ENCODE peak calls at places on chromosome 13, in seven cellular contexts. E, K, Z, O, J, H and G are unnamed samples.

GRCh38 chr13:113581871-113582270 is 2.7 kb upstream of the TFDP1 start:
- DNase-seq in H (no peak), O (peak), J (no peak), E (no peak), Z (no peak), K (no peak), G (no peak)

GRCh38 chr13:45742985-45743384 is 40.9 kb downstream of the CBY2 start:
- DNase-seq in E (no peak), K (no peak), J (no peak), O (no peak), Z (no peak), H (no peak), G (no peak)

GRCh38 chr13:114097893-114098688 is 34.3 kb downstream of the RASA3 start:
- DNase-seq in O (no peak), K (no peak), Z (no peak), H (no peak), E (no peak), J (no peak), G (no peak)

GRCh38 chr13:64158910-64159309 is 2743.3 kb upstream of the PCDH20 start:
- DNase-seq in O (no peak), J (no peak), H (no peak), Z (no peak), K (no peak), E (no peak), G (no peak)

GRCh38 chr13:77789386-77789785 is 91.9 kb downstream of the SLAIN1 start:
- DNase-seq in E (no peak), H (no peak), J (no peak), Z (no peak), K (no peak), O (no peak), G (no peak)

GRCh38 chr13:109788372-109789195 is 2.2 kb upstream of the IRS2 start:
- DNase-seq in E (no peak), Z (no peak), O (no peak), J (no peak), K (no peak), H (no peak), G (no peak)

GRCh38 chr13:36133950-36134349 is 2.8 kb upstream of the DCLK1 start:
- DNase-seq in O (no peak), J (no peak), E (no peak), K (no peak), H (no peak), Z (no peak), G (no peak)

GRCh38 chr13:22121340-22121739 is 450.5 kb downstream of the FGF9 start:
- DNase-seq in H (peak), O (no peak), Z (no peak), J (no peak), K (no peak), E (no peak), G (no peak)

GRCh38 chr13:26247608-26248007 is 6.3 kb upstream of the CDK8 start:
- DNase-seq in O (no peak), J (no peak), Z (no peak), H (no peak), E (no peak), K (no peak), G (no peak)

GRCh38 chr13:108786578-108787100 is 157.2 kb downstream of the MYO16 start:
- DNase-seq in E (no peak), H (no peak), Z (no peak), K (no peak), J (no peak), O (no peak), G (no peak)

GRCh38 chr13:99382428-99383133 is 75.4 kb upstream of the GPR183 start:
- DNase-seq in O (peak), Z (peak), K (no peak), E (peak), J (peak), H (no peak), G (peak)

GRCh38 chr13:114126789-114127472 is 5.5 kb downstream of the RASA3 start:
- DNase-seq in K (no peak), J (no peak), E (no peak), Z (no peak), H (no peak), O (no peak), G (no peak)

GRCh38 chr13:36848228-36848982 is 29.4 kb downstream of the RFXAP start:
- DNase-seq in Z (peak), O (peak), K (peak), J (no peak), H (no peak), E (no peak), G (no peak)

GRCh38 chr13:109141716-109142115 is 512.3 kb downstream of the MYO16 start:
- DNase-seq in E (no peak), K (no peak), O (no peak), J (no peak), H (no peak), Z (no peak), G (no peak)

GRCh38 chr13:114143806-114144605 is 11.6 kb upstream of the RASA3 start:
- DNase-seq in J (no peak), Z (peak), O (peak), K (no peak), E (peak), H (peak), G (peak)

GRCh38 chr13:113476811-113477210 is 13.7 kb downstream of the DCUN1D2 start:
- DNase-seq in Z (no peak), J (no peak), K (no peak), O (no peak), H (no peak), E (no peak), G (no peak)

GRCh38 chr13:47332149-47332548 is 435.3 kb upstream of the HTR2A start:
- DNase-seq in K (no peak), E (no peak), O (no peak), H (no peak), J (no peak), Z (no peak), G (no peak)

GRCh38 chr13:39451860-39452301 is 151.1 kb downstream of the LHFPL6 start:
- DNase-seq in K (peak), Z (no peak), O (no peak), H (no peak), E (no peak), J (peak), G (no peak)

GRCh38 chr13:31442605-31443004 is 242.8 kb downstream of the B3GLCT start:
- DNase-seq in H (no peak), Z (no peak), O (no peak), E (no peak), K (no peak), J (no peak), G (no peak)

GRCh38 chr13:60143775-60144174 is 20.0 kb downstream of the DIAPH3 start:
- DNase-seq in K (peak), E (no peak), Z (no peak), H (no peak), O (no peak), J (no peak), G (no peak)

GRCh38 chr13:112444001-112444311 is 67.8 kb downstream of the SPACA7 start:
- DNase-seq in K (peak), H (peak), Z (peak), E (peak), J (peak), O (peak), G (peak)

GRCh38 chr13:41418027-41418426 is 39.3 kb upstream of the RGCC start:
- DNase-seq in Z (no peak), H (no peak), K (no peak), J (no peak), E (no peak), O (no peak), G (no peak)

GRCh38 chr13:30156270-30156669 is 151.1 kb downstream of the KATNAL1 start:
- DNase-seq in Z (no peak), J (no peak), E (no peak), K (no peak), H (no peak), O (no peak), G (no peak)

GRCh38 chr13:89862011-89862690 is 1485.3 kb upstream of the MIR17HG start:
- DNase-seq in E (no peak), K (no peak), H (no peak), O (no peak), J (no peak), Z (no peak), G (no peak)

GRCh38 chr13:112967666-112968379 is 1.2 kb upstream of the MCF2L start:
- DNase-seq in J (no peak), H (no peak), Z (no peak), E (no peak), O (no peak), K (no peak), G (no peak)

GRCh38 chr13:22801402-22802003 is 379.3 kb upstream of the SGCG start:
- DNase-seq in H (no peak), K (peak), J (no peak), O (no peak), Z (no peak), E (no peak), G (no peak)

GRCh38 chr13:107250626-107251025 is 682.7 kb upstream of the ARGLU1 start:
- DNase-seq in Z (no peak), H (no peak), K (no peak), O (no peak), J (no peak), E (no peak), G (no peak)

GRCh38 chr13:73754727-73755292 is 379.4 kb downstream of the KLF12 start:
- DNase-seq in H (no peak), E (no peak), K (peak), J (no peak), O (no peak), Z (peak), G (peak)

GRCh38 chr13:49374585-49375290 is 69.1 kb downstream of the CAB39L start:
- DNase-seq in J (no peak), E (no peak), H (no peak), O (no peak), Z (no peak), K (no peak), G (no peak)